ENCODE peak calls at places on chromosomes 6 and 20, in six cellular contexts. O is BJ, T is heart right ventricle, W is fibroblast of mammary gland, F is foreskin fibroblast, N is A549. R is an unnamed sample.

GRCh38 chr6:169291639-169292339 is 38.1 kb upstream of the THBS2 start:
- DNase-seq in O (no peak), T (no peak), W (peak), F (peak), N (peak), R (no peak)

GRCh38 chr6:3061501-3061941 is 6.8 kb upstream of the RIPK1 start:
- DNase-seq in O (no peak), T (no peak), W (peak), F (peak), N (no peak), R (no peak)

GRCh38 chr6:17816921-17817611 is 110.3 kb upstream of the NUP153 start:
- DNase-seq in O (no peak), T (no peak), W (peak), F (peak), N (peak), R (no peak)

GRCh38 chr20:15399781-15400180 is 1062.4 kb upstream of the FLRT3 start:
- DNase-seq in O (no peak), T (no peak), W (no peak), F (no peak), N (no peak), R (no peak)

GRCh38 chr6:34138924-34139323 is 7.0 kb downstream of the GRM4 start:
- DNase-seq in O (no peak), T (no peak), W (no peak), F (no peak), N (no peak), R (no peak)

GRCh38 chr6:53944538-53944937 is 149.7 kb downstream of the LRRC1 start:
- DNase-seq in O (no peak), T (no peak), W (no peak), F (no peak), N (no peak), R (no peak)

GRCh38 chr6:1917628-1918371 is 308.1 kb downstream of the FOXC1 start:
- DNase-seq in O (no peak), T (no peak), W (peak), F (peak), N (peak), R (no peak)

GRCh38 chr6:31776961-31777666 is at the start of gene VWA7:
- DNase-seq in O (no peak), T (peak), W (peak), F (peak), N (peak), R (no peak)

GRCh38 chr20:51326241-51326819 is 216.2 kb downstream of the NFATC2 start:
- DNase-seq in O (no peak), T (no peak), W (peak), F (peak), N (peak), R (no peak)

GRCh38 chr20:45383131-45383530 is 5.0 kb upstream of the TP53TG5 start:
- DNase-seq in O (no peak), T (no peak), W (peak), F (peak), N (no peak), R (no peak)

GRCh38 chr6:25660512-25660911 is 8.5 kb downstream of the SCGN start:
- DNase-seq in O (peak), T (no peak), W (peak), F (peak), N (peak), R (no peak)

GRCh38 chr20:63979549-63980316 is at the start of gene SAMD10:
- DNase-seq in O (no peak), T (peak), W (no peak), F (peak), N (no peak), R (no peak)

GRCh38 chr6:30075987-30076311 is 380 bp upstream of the RNF39 start:
- DNase-seq in O (no peak), T (no peak), W (no peak), F (no peak), N (no peak), R (no peak)

GRCh38 chr6:162157157-162157556 is 570.4 kb downstream of the PRKN start:
- DNase-seq in O (no peak), T (no peak), W (no peak), F (peak), N (no peak), R (no peak)

GRCh38 chr6:106976270-106976669 is 1.7 kb upstream of the CD24 start:
- DNase-seq in O (no peak), T (no peak), W (no peak), F (no peak), N (no peak), R (no peak)

GRCh38 chr6:33744895-33745546 is 1.7 kb downstream of the IP6K3 start:
- DNase-seq in O (no peak), T (no peak), W (no peak), F (peak), N (no peak), R (no peak)

GRCh38 chr20:53872561-53873248 is 197.7 kb downstream of the BCAS1 start:
- DNase-seq in O (no peak), T (no peak), W (no peak), F (peak), N (no peak), R (no peak)

GRCh38 chr6:97726378-97726777 is 443.4 kb upstream of the MMS22L start:
- DNase-seq in O (no peak), T (no peak), W (no peak), F (peak), N (peak), R (no peak)

GRCh38 chr6:39426057-39426592 is 103.6 kb upstream of the KCNK16 start:
- DNase-seq in O (no peak), T (no peak), W (peak), F (peak), N (peak), R (no peak)

GRCh38 chr6:28947831-28948270 is 24.1 kb upstream of the TRIM27 start:
- DNase-seq in O (no peak), T (no peak), W (peak), F (peak), N (peak), R (no peak)

GRCh38 chr6:66935612-66936011 is 1228.6 kb upstream of the EYS start:
- DNase-seq in O (no peak), T (no peak), W (no peak), F (no peak), N (no peak), R (no peak)

GRCh38 chr6:151015320-151015719 is 149.8 kb downstream of the MTHFD1L start:
- DNase-seq in O (no peak), T (no peak), W (no peak), F (peak), N (no peak), R (peak)

GRCh38 chr6:45676376-45676775 is 298.6 kb upstream of the SUPT3H start:
- DNase-seq in O (no peak), T (no peak), W (no peak), F (no peak), N (no peak), R (no peak)

GRCh38 chr6:144469144-144469575 is 184.0 kb downstream of the UTRN start:
- DNase-seq in O (no peak), T (no peak), W (no peak), F (no peak), N (no peak), R (no peak)

GRCh38 chr6:169024047-169024660 is 229.5 kb downstream of the THBS2 start:
- DNase-seq in O (no peak), T (no peak), W (no peak), F (no peak), N (no peak), R (no peak)

GRCh38 chr6:137874204-137875001 is 7.3 kb downstream of the TNFAIP3 start:
- DNase-seq in O (no peak), T (no peak), W (peak), F (no peak), N (peak), R (no peak)

GRCh38 chr20:43191946-43192847 is 2.5 kb upstream of the PTPRT start:
- DNase-seq in O (no peak), T (no peak), W (no peak), F (no peak), N (peak), R (no peak)

GRCh38 chr6:19896580-19897010 is 59.4 kb downstream of the ID4 start:
- DNase-seq in O (no peak), T (no peak), W (no peak), F (no peak), N (no peak), R (no peak)

GRCh38 chr6:113855500-113856010 is 1.6 kb upstream of the MARCKS start:
- DNase-seq in O (no peak), T (peak), W (peak), F (peak), N (peak), R (no peak)

GRCh38 chr6:128365520-128366160 is 154.8 kb downstream of the PTPRK start:
- DNase-seq in O (no peak), T (no peak), W (no peak), F (no peak), N (no peak), R (no peak)

GRCh38 chr20:37542281-37542680 is 14.6 kb upstream of the BLCAP start:
- DNase-seq in O (no peak), T (no peak), W (no peak), F (peak), N (peak), R (no peak)

GRCh38 chr20:45299786-45300185 is 6.9 kb upstream of the RBPJL start:
- DNase-seq in O (no peak), T (no peak), W (no peak), F (no peak), N (no peak), R (no peak)

GRCh38 chr6:116220172-116220571 is 33.7 kb downstream of the TSPYL4 start:
- DNase-seq in O (no peak), T (peak), W (peak), F (peak), N (no peak), R (no peak)

GRCh38 chr6:84773431-84774173 is 9.2 kb upstream of the TBX18 start:
- DNase-seq in O (no peak), T (peak), W (no peak), F (peak), N (peak), R (no peak)
- H3K4me3 ChIP-seq in O (peak), T (peak), W (peak), F (peak), N (peak), R (peak)

GRCh38 chr6:158752613-158753012 is 66.6 kb downstream of the EZR start:
- DNase-seq in O (no peak), T (peak), W (peak), F (peak), N (no peak), R (no peak)
- TF ChIP-seq CTCF in O (peak), T (peak), W (peak), F (peak), N (no peak), R (no peak)

GRCh38 chr20:57266251-57267157 is at the start of gene BMP7:
- DNase-seq in O (no peak), T (peak), W (peak), F (peak), N (peak), R (no peak)

GRCh38 chr20:57268399-57269076 is 2.1 kb upstream of the BMP7 start:
- DNase-seq in O (no peak), T (no peak), W (no peak), F (no peak), N (no peak), R (no peak)

GRCh38 chr20:57270204-57270937 is 3.9 kb upstream of the BMP7 start:
- DNase-seq in O (no peak), T (no peak), W (no peak), F (no peak), N (no peak), R (no peak)

GRCh38 chr20:57267158-57267821 is 849 bp upstream of the BMP7 start:
- DNase-seq in O (no peak), T (no peak), W (no peak), F (no peak), N (no peak), R (no peak)

GRCh38 chr20:57269148-57269984 is 2.9 kb upstream of the BMP7 start:
- DNase-seq in O (no peak), T (no peak), W (no peak), F (no peak), N (no peak), R (no peak)
- H3K4me3 ChIP-seq in O (no peak), T (no peak), W (no peak), F (no peak), N (no peak), R (no peak)

GRCh38 chr20:50133474-50134217 is 19.9 kb downstream of the PEDS1 start:
- DNase-seq in O (no peak), T (no peak), W (no peak), F (no peak), N (no peak), R (no peak)
- TF ChIP-seq CTCF in O (peak), T (no peak), W (peak), F (peak), N (no peak), R (no peak)

GRCh38 chr6:90288404-90288803 is 8.2 kb downstream of the BACH2 start:
- DNase-seq in O (no peak), T (no peak), W (peak), F (peak), N (no peak), R (no peak)

GRCh38 chr6:90284236-90284744 is 12.4 kb downstream of the BACH2 start:
- DNase-seq in O (peak), T (no peak), W (peak), F (peak), N (peak), R (no peak)

GRCh38 chr6:90284745-90285481 is 11.7 kb downstream of the BACH2 start:
- DNase-seq in O (no peak), T (no peak), W (peak), F (peak), N (peak), R (no peak)

GRCh38 chr6:90286884-90287488 is 9.7 kb downstream of the BACH2 start:
- DNase-seq in O (no peak), T (no peak), W (peak), F (peak), N (peak), R (no peak)

GRCh38 chr6:90285611-90286381 is 10.8 kb downstream of the BACH2 start:
- DNase-seq in O (peak), T (peak), W (peak), F (peak), N (peak), R (peak)
- H3K4me3 ChIP-seq in O (no peak), T (peak), W (no peak), F (no peak), N (no peak), R (peak)

GRCh38 chr6:14510038-14510437 is 392.5 kb downstream of the CD83 start:
- DNase-seq in O (no peak), T (no peak), W (no peak), F (no peak), N (no peak), R (no peak)
- TF ChIP-seq CTCF in O (no peak), T (peak), W (no peak), F (peak), N (no peak), R (no peak)

R was measured in right atrium auricular region.